ENCODE peak calls at places on chromosomes 12 and 14, in six cellular contexts. Y, Q, D, S, M and U are unnamed samples.

GRCh38 chr12:388547-389137 is 478 bp downstream of the KDM5A start:
- DNase-seq in Y (peak; percentile 67), Q (peak; percentile 45), D (peak; percentile 10), S (no peak), M (peak; percentile 23), U (peak; percentile 44)

GRCh38 chr12:578743-579449 is 84.3 kb downstream of the NINJ2 start:
- DNase-seq in Y (no peak), Q (no peak), D (no peak), S (no peak), M (no peak), U (no peak)

GRCh38 chr14:77039285-77040058 is 11.0 kb upstream of the IRF2BPL start:
- DNase-seq in Y (no peak), Q (no peak), D (peak; percentile 71), S (no peak), M (no peak), U (peak; percentile 62)

GRCh38 chr12:80763874-80764273 is 47.2 kb downstream of the MYF5 start:
- DNase-seq in Y (no peak), Q (no peak), D (peak; percentile 77), S (no peak), M (peak; percentile 83), U (peak; percentile 81)

GRCh38 chr12:100824476-100824875 is 29.9 kb downstream of the ANO4 start:
- DNase-seq in Y (no peak), Q (no peak), D (no peak), S (no peak), M (no peak), U (no peak)

GRCh38 chr12:87820524-87821194 is 208.5 kb downstream of the C12orf50 start:
- DNase-seq in Y (no peak), Q (no peak), D (peak; percentile 68), S (no peak), M (peak; percentile 43), U (peak; percentile 91)

GRCh38 chr14:55645148-55645547 is 65.1 kb downstream of the KTN1 start:
- DNase-seq in Y (no peak), Q (no peak), D (no peak), S (no peak), M (no peak), U (no peak)

GRCh38 chr14:75053396-75054289 is 2.4 kb upstream of the MLH3 start:
- DNase-seq in Y (no peak), Q (no peak), D (peak; percentile 10), S (no peak), M (peak; percentile 78), U (no peak)

GRCh38 chr12:119964876-119965275 is 24.2 kb upstream of the BICDL1 start:
- DNase-seq in Y (no peak), Q (no peak), D (no peak), S (no peak), M (no peak), U (no peak)

GRCh38 chr14:83140756-83141155 is 1607.1 kb upstream of the SEL1L start:
- DNase-seq in Y (no peak), Q (no peak), D (no peak), S (no peak), M (no peak), U (no peak)

GRCh38 chr12:82688035-82688501 is 1.4 kb downstream of the TMTC2 start:
- DNase-seq in Y (no peak), Q (no peak), D (peak; percentile 19), S (no peak), M (peak; percentile 15), U (peak; percentile 36)

DNA sequence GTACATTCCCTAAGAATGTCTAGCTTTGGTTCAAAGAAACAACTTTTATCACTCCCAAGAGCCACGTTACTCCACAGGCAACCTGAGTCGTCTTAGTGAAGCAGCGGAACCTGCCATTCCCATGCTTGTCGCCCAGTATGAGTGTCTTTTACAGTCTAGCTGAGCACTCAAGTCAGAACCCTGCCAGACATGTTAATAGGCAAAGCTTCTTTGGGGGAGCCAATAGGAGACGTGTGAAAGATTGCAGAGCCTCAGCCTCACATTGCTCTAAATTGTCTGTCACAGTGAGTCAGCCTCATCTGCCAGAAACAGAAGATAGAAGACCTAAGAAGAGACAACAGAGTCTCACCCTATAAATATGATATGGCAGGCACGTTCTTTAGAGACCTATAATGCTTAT is 541.6 kb upstream of the FLRT2 start:
- DNase-seq in Y (no peak), Q (no peak), D (no peak), S (no peak), M (peak; percentile 2), U (no peak)
- H3K4me3 ChIP-seq in Y (no peak overlapping the region), Q (no peak overlapping the region), D (no peak overlapping the region), S (no peak overlapping the region), M (no peak overlapping the region), U (no peak overlapping the region)

GRCh38 chr12:70242695-70243509 is at the start of gene CNOT2:
- DNase-seq in Y (peak; percentile 93), Q (peak; percentile 85), D (peak; percentile 95), S (peak; percentile 94), M (peak; percentile 94), U (peak; percentile 90)

GRCh38 chr12:70245458-70245857 is 2.2 kb downstream of the CNOT2 start:
- DNase-seq in Y (no peak), Q (no peak), D (no peak), S (no peak), M (no peak), U (no peak)

GRCh38 chr12:70243510-70244331 is 488 bp downstream of the CNOT2 start:
- DNase-seq in Y (peak; percentile 86), Q (peak; percentile 69), D (peak; percentile 66), S (peak; percentile 77), M (peak; percentile 52), U (peak; percentile 75)

GRCh38 chr12:70240677-70241076 is 2.6 kb upstream of the CNOT2 start:
- DNase-seq in Y (no peak), Q (no peak), D (no peak), S (no peak), M (no peak), U (no peak)

DNA sequence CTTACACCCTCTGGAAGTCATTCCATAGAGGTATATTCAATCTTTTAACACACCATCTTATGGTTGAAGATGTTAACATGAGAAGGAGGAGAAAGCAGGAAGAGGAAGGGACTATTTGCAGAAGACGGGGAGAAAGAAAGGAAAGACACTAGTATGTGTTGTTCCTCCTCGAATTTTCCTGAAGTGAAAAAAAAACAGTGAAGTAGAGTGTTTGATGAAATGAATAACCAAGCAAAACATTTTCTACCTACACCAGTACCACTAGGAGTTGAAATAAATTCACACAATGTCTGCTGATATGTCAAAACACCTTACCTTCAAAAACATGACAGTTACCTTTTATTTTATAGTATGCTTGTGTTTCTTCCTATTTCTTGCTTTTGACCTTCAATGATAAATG is 1.4 kb upstream of the CNOT2 start:
- DNase-seq in Y (no peak), Q (no peak), D (no peak), S (no peak), M (peak; percentile 2), U (no peak)
- H3K4me3 ChIP-seq in Y (peak overlapping the region; percentile 96), Q (peak overlapping the region; percentile 84), D (peak overlapping the region; percentile 88), S (no peak overlapping the region), M (peak overlapping the region; percentile 90), U (peak overlapping the region; percentile 89)

GRCh38 chr14:105067140-105067968 is 2.1 kb upstream of the GPR132 start:
- DNase-seq in Y (peak; percentile 62), Q (peak; percentile 48), D (peak; percentile 18), S (peak; percentile 49), M (peak; percentile 29), U (peak; percentile 42)

GRCh38 chr14:105066285-105067071 is 1.2 kb upstream of the GPR132 start:
- DNase-seq in Y (peak; percentile 52), Q (no peak), D (no peak), S (no peak), M (no peak), U (no peak)

GRCh38 chr14:105064001-105064400 is 1.2 kb downstream of the GPR132 start:
- DNase-seq in Y (no peak), Q (no peak), D (no peak), S (no peak), M (no peak), U (no peak)

GRCh38 chr14:105064721-105065143 is 498 bp downstream of the GPR132 start:
- DNase-seq in Y (peak; percentile 68), Q (no peak), D (peak; percentile 16), S (peak; percentile 75), M (peak; percentile 56), U (no peak)

DNA sequence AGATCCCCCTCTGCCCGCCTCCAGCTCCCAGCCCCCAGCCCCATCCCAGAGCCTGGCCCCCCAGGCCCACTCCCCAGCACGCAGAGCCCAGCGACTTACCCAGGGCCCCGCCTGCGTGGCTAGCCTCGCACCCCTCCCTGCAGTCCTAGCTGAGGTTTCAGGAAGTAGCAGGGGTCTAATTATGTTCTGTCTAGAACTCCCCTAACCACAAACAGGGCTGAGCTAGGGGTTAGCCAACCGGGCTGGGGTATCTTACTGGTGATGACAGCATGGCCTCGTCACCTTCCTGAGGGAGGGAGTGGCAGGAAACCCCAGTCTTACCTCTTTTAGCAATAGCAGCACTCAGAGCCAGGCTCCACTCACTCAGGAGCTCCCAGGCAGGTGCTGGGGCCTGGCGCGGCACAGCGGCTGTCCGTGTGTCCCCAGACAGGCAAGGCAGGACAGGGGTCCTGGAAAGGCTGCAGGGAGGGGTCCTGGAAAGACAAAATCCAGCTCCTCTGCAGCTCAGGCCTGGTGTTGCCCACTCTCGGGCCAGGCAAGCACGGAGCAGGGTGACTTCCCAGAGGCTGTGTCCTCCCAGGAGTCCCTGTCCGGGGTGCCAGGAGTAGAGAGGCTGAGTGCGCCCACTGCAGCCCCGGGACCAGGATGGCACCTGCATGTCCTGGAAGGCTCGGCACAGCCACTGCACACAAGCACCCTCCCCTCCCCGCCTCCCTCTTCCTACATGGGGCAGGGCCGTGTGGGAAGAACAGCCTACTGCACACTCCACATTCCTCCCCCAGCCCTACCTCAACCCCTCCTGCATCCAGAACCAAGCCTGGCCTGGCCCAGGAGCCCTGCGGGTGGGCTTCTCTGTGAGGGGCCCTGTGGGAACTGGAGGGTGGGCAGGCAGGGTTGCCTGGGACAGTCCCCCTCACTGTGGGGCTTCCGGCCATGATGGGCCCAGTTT is at the start of gene GPR132:
- DNase-seq in Y (peak; percentile 71), Q (peak; percentile 91), D (peak; percentile 14), S (peak; percentile 78), M (no peak), U (no peak)
- H3K4me3 ChIP-seq in Y (peak within 1 kb of the TSS; percentile 21), Q (peak within 1 kb of the TSS; percentile 89), D (no peak within 1 kb of the TSS), S (no peak within 1 kb of the TSS), M (no peak within 1 kb of the TSS), U (no peak within 1 kb of the TSS)

GRCh38 chr14:60732840-60733483 is 1.6 kb upstream of the MNAT1 start:
- DNase-seq in Y (no peak), Q (no peak), D (no peak), S (no peak), M (no peak), U (no peak)

GRCh38 chr14:60738843-60739508 is 4.4 kb downstream of the MNAT1 start:
- DNase-seq in Y (no peak), Q (no peak), D (peak; percentile 26), S (no peak), M (peak; percentile 20), U (peak; percentile 18)

GRCh38 chr14:60736494-60736893 is 1.9 kb downstream of the MNAT1 start:
- DNase-seq in Y (no peak), Q (no peak), D (peak; percentile 75), S (no peak), M (peak; percentile 78), U (peak; percentile 85)

DNA sequence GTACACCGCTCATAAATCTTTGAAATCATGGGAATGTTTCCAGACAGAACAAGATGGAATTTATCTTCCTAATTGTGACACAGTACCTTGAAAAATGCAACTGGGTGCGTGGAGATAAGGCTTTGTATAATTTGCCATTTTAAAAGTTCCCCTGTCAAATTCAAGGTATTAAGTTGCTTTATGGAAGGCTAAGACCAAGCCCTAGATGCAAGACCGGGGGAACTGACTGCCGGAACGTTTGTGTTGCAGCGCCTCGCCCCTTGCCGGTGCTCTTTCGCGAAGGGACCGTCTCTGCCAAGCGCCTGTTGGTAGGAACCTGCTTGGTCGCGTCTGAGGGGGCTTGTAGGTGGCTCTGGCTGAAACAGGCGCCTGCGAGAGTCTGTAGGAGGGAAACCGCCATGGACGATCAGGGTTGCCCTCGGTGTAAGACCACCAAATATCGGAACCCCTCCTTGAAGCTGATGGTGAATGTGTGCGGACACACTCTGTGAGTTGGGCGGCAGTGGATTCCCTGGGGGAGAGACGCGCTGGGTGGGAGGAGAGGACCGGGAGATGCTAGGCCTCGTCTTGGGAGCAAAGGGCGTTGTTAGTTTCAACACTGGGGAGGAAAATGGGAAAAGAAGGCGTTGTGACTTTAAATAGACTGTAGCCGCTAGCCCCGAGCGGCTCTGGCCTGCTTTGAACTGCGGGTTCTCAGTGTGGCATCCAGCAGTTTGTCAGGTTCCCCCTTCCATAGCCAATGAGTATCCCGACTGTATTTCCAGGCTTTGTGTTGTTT is at the start of gene MNAT1:
- DNase-seq in Y (peak; percentile 87), Q (peak; percentile 40), D (peak; percentile 92), S (peak; percentile 80), M (peak; percentile 85), U (peak; percentile 92)
- H3K4me3 ChIP-seq in Y (peak within 1 kb of the TSS; percentile 85), Q (peak within 1 kb of the TSS; percentile 99), D (peak within 1 kb of the TSS; percentile 83), S (peak within 1 kb of the TSS; percentile 97), M (peak within 1 kb of the TSS; percentile 91), U (peak within 1 kb of the TSS; percentile 88)